ENCODE peak calls at places on chromosomes 2 and 18, in nine cellular contexts. E is PC-3; V is colonic mucosa; T is thyroid gland; O is Karpas-422; B is GM23338; Z is H1; W is Peyer's patch; K is effector memory CD4-positive, alpha-beta T cell. R is an unnamed sample.

GRCh38 chr2:24489942-24490673 is 946 bp upstream of the NCOA1 start:
- DNase-seq in K (no peak), O (no peak), E (peak; percentile 77), W (peak; percentile 56), V (peak; percentile 54), T (no peak), Z (no peak), B (peak; percentile 55), R (no peak)

GRCh38 chr2:202171246-202171833 is 67.1 kb downstream of the SUMO1 start:
- DNase-seq in W (no peak), Z (no peak), E (no peak), O (no peak), T (peak; percentile 5), B (peak; percentile 88), V (no peak), K (no peak), R (no peak)

GRCh38 chr2:160747771-160748170 is 254.2 kb upstream of the RBMS1 start:
- DNase-seq in B (no peak), E (peak; percentile 87), T (no peak), Z (no peak), O (no peak), W (no peak), K (no peak), V (no peak), R (no peak)

GRCh38 chr2:213046431-213046830 is 105.0 kb downstream of the IKZF2 start:
- DNase-seq in V (no peak), T (no peak), W (no peak), O (no peak), E (no peak), Z (no peak), K (no peak), B (no peak), R (no peak)

GRCh38 chr2:37784071-37784758 is 112.8 kb upstream of the CDC42EP3 start:
- DNase-seq in V (no peak), O (no peak), B (no peak), W (no peak), K (no peak), E (no peak), T (no peak), Z (no peak), R (no peak)

GRCh38 chr2:102258386-102259074 is 52.8 kb upstream of the IL1RL1 start:
- DNase-seq in B (no peak), W (no peak), K (no peak), T (no peak), V (no peak), O (no peak), E (peak; percentile 85), Z (no peak), R (no peak)

GRCh38 chr2:57443985-57444501 is 602.6 kb upstream of the VRK2 start:
- DNase-seq in T (no peak), W (no peak), E (no peak), O (no peak), B (no peak), V (no peak), K (no peak), Z (no peak), R (no peak)

GRCh38 chr2:191155608-191156071 is 4.8 kb upstream of the STAT4 start:
- DNase-seq in E (peak; percentile 58), Z (no peak), B (no peak), O (peak; percentile 61), W (no peak), T (no peak), V (no peak), K (no peak), R (no peak)

GRCh38 chr2:39730685-39731302 is 48.3 kb downstream of the THUMPD2 start:
- DNase-seq in K (no peak), W (no peak), T (no peak), B (peak; percentile 75), E (peak; percentile 66), V (no peak), Z (no peak), O (peak; percentile 78), R (no peak)

GRCh38 chr2:128357561-128358370 is 39.1 kb upstream of the HS6ST1 start:
- DNase-seq in T (no peak), V (peak; percentile 7), E (no peak), K (no peak), W (no peak), B (no peak), O (no peak), Z (no peak), R (no peak)

GRCh38 chr2:11995381-11995947 is 249.0 kb downstream of the LPIN1 start:
- DNase-seq in W (no peak), Z (no peak), T (no peak), K (no peak), O (no peak), B (no peak), V (no peak), E (peak; percentile 54), R (no peak)

GRCh38 chr2:72081450-72081849 is 66.2 kb downstream of the CYP26B1 start:
- DNase-seq in V (no peak), T (no peak), K (no peak), W (no peak), B (no peak), E (no peak), Z (no peak), O (no peak), R (no peak)

GRCh38 chr2:62343636-62344349 is 147.9 kb downstream of the B3GNT2 start:
- DNase-seq in Z (no peak), W (no peak), T (no peak), V (no peak), B (no peak), K (no peak), E (peak; percentile 8), O (no peak), R (no peak)

GRCh38 chr2:144836635-144837350 is 316.9 kb upstream of the ZEB2 start:
- DNase-seq in K (no peak), W (no peak), B (no peak), Z (no peak), T (no peak), V (no peak), O (no peak), E (peak; percentile 47), R (no peak)

GRCh38 chr18:76911440-76911839 is 89.1 kb downstream of the ZNF236 start:
- DNase-seq in O (no peak), T (no peak), W (no peak), V (no peak), E (no peak), B (no peak), Z (no peak), K (no peak), R (no peak)
- H3K36me3 ChIP-seq in O (peaks cover 70% of the 10 kb centered on the region), T (peaks cover 45% of the 10 kb centered on the region), W (peaks cover 2% of the 10 kb centered on the region), V (no peaks in the 10 kb centered on the region), E (peaks cover 25% of the 10 kb centered on the region), B (no peaks in the 10 kb centered on the region), Z (peaks cover 33% of the 10 kb centered on the region), K (peaks cover 67% of the 10 kb centered on the region), R (peaks cover 78% of the 10 kb centered on the region)

DNA sequence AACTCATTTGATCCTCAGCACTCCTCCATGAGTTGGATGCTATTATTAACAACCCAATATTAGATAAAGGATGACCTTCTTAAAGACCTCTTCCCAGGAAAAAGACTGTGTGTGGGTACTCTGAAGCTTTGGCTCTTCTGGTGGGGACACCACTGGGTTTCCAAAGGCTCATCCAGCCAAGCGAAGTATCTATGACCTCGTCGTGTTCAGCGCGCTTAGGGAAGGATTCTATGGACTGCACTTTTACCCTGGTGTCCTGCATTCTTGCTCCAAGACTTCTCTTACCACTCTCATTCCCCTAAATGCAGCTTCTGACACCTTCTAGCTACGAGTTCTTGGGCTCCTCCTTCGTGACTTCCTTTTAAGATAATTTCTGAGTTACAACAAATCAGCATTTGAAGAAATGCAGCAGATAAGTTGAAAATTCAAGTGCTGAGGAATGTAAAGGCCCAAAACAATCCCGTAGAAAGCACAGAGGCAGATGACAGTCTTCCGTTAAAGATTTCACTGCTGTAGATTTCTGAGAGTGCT is 673 bp upstream of the HNMT start:
- DNase-seq in B (no peak), Z (no peak), T (no peak), W (no peak), E (no peak), O (no peak), K (no peak), V (no peak), R (no peak)
- H3K4me3 ChIP-seq in B (no peak overlapping the region), Z (no peak overlapping the region), T (no peak overlapping the region), W (peak overlapping the region; percentile 51), E (peak overlapping the region; percentile 71), O (no peak overlapping the region), K (no peak overlapping the region), V (no peak overlapping the region), R (peak overlapping the region; percentile 66)

DNA sequence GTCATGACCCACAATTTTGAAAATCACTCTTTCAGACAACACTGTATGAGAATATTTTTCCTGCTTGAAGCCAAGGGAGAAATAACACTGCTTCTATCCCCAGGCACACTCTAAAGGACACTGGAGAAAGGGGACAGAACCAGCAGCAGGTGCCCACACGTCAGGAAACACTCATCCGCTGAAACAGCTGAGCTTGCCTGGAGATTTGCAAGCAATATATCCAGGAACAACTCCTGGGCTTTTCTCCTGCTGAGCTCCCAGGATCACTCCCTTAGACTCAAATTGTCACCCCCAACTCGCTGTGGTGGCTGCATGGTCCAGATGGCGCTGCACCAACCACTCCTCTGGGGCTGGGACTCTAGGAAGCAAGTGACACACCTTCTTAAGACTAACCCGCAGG is 186.7 kb downstream of the ARL4C start:
- DNase-seq in K (no peak), V (no peak), E (no peak), O (no peak), W (no peak), B (no peak), T (no peak), Z (no peak), R (no peak)
- H3K27ac ChIP-seq in K (no peak overlapping the region), V (no peak overlapping the region), E (no peak overlapping the region), O (no peak overlapping the region), W (no peak overlapping the region), B (no peak overlapping the region), T (no peak overlapping the region), Z (no peak overlapping the region), R (no peak overlapping the region)

GRCh38 chr2:27051902-27052645 is 606 bp downstream of the AGBL5 start:
- DNase-seq in T (peak; percentile 19), K (no peak), V (peak; percentile 52), B (peak; percentile 86), O (peak; percentile 67), E (no peak), W (no peak), Z (no peak), R (peak; percentile 44)

GRCh38 chr2:27057184-27057583 is 5.7 kb downstream of the AGBL5 start:
- DNase-seq in W (peak; percentile 11), E (no peak), Z (no peak), V (no peak), B (no peak), T (no peak), K (no peak), O (no peak), R (no peak)

GRCh38 chr2:27053776-27054175 is 2.3 kb downstream of the AGBL5 start:
- DNase-seq in O (no peak), E (no peak), T (no peak), V (no peak), W (peak; percentile 14), Z (no peak), K (no peak), B (no peak), R (no peak)

GRCh38 chr2:27053321-27053720 is 1.9 kb downstream of the AGBL5 start:
- DNase-seq in O (no peak), Z (no peak), E (no peak), V (no peak), B (no peak), T (no peak), K (no peak), W (no peak), R (no peak)

DNA sequence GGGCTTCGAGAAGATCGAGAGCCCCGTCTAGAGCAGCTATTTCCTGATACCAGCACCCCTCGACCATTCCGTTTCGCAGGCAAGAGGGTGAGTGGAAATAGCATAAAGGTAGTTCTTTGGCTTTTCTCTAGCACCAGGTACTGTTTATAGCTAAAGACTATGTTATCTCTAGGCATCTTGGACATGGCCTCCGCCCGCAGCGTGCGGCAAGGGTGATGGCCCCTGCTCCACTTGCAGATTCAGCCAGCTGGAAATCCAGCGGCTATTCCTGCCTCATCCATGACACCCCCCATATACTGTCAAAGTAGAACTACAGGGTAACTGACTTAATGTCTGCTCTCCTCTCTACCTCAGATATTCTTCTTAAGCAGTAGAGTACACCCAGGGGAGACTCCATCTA is 3.3 kb downstream of the AGBL5 start:
- DNase-seq in O (no peak), E (no peak), B (no peak), V (no peak), W (peak; percentile 18), T (no peak), Z (no peak), K (no peak), R (no peak)
- H3K36me3 ChIP-seq in O (no peaks in the 10 kb centered on the region), E (no peaks in the 10 kb centered on the region), B (peaks cover 15% of the 10 kb centered on the region), V (no peaks in the 10 kb centered on the region), W (no peaks in the 10 kb centered on the region), T (peaks cover 27% of the 10 kb centered on the region), Z (peaks cover 38% of the 10 kb centered on the region), K (peaks cover 4% of the 10 kb centered on the region), R (peaks cover 57% of the 10 kb centered on the region)